ENCODE peak calls at places on chromosome 9, in five cellular contexts. O is body of pancreas, J is chondrocyte, K is astrocyte of the spinal cord, C is foreskin fibroblast. E is an unnamed sample.

GRCh38 chr9:79236466-79236865 is 335.3 kb upstream of the TLE4 start:
- DNase-seq in O (no peak), C (peak), J (no peak), K (no peak), E (no peak)

GRCh38 chr9:22954550-22954949 is 507.9 kb downstream of the DMRTA1 start:
- DNase-seq in K (no peak), J (no peak), O (no peak), C (no peak), E (no peak)

GRCh38 chr9:126705767-126706697 is 92.3 kb downstream of the LMX1B start:
- DNase-seq in K (no peak), C (peak), J (no peak), O (peak), E (peak)

GRCh38 chr9:114307323-114308250 is 15.3 kb upstream of the ORM1 start:
- DNase-seq in O (no peak), C (peak), J (peak), K (peak), E (peak)

GRCh38 chr9:37706290-37706689 is 47.3 kb upstream of the TRMT10B start:
- DNase-seq in O (no peak), J (no peak), C (peak), K (peak), E (no peak)

GRCh38 chr9:84597131-84597530 is 72.4 kb upstream of the NTRK2 start:
- DNase-seq in K (no peak), O (no peak), C (no peak), J (no peak), E (no peak)

GRCh38 chr9:125746774-125747052 is 460 bp upstream of the PBX3 start:
- DNase-seq in C (no peak), O (no peak), K (no peak), J (no peak), E (no peak)

GRCh38 chr9:101791533-101791932 is 53.1 kb upstream of the GRIN3A start:
- DNase-seq in K (no peak), C (no peak), J (no peak), O (no peak), E (no peak)

GRCh38 chr9:133050142-133050541 is 11.6 kb upstream of the CEL start:
- DNase-seq in O (peak), J (no peak), K (peak), C (peak), E (no peak)

GRCh38 chr9:105901514-105902109 is 207.3 kb downstream of the TMEM38B start:
- DNase-seq in O (no peak), J (no peak), C (peak), K (peak), E (no peak)

GRCh38 chr9:75039006-75039405 is 10.9 kb upstream of the CARNMT1 start:
- DNase-seq in O (no peak), J (no peak), K (peak), C (peak), E (no peak)

GRCh38 chr9:127660886-127661285 is 45.9 kb upstream of the CFAP157 start:
- DNase-seq in J (no peak), O (no peak), K (no peak), C (no peak), E (no peak)

GRCh38 chr9:127968717-127969383 is 11.9 kb downstream of the EEIG1 start:
- DNase-seq in K (peak), J (no peak), C (peak), O (peak), E (no peak)

GRCh38 chr9:96856363-96857286 is 2.3 kb upstream of the ZNF782 start:
- DNase-seq in O (peak), K (peak), C (peak), J (no peak), E (no peak)

GRCh38 chr9:80157561-80157983 is 585.8 kb downstream of the TLE4 start:
- DNase-seq in K (peak), C (peak), O (no peak), J (no peak), E (no peak)

GRCh38 chr9:93510041-93510440 is 56.7 kb upstream of the FAM120AOS start:
- DNase-seq in K (no peak), J (no peak), O (no peak), C (no peak), E (no peak)
- TF ChIP-seq CTCF in K (no peak), J (no peak), O (no peak), C (no peak), E (no peak)

DNA sequence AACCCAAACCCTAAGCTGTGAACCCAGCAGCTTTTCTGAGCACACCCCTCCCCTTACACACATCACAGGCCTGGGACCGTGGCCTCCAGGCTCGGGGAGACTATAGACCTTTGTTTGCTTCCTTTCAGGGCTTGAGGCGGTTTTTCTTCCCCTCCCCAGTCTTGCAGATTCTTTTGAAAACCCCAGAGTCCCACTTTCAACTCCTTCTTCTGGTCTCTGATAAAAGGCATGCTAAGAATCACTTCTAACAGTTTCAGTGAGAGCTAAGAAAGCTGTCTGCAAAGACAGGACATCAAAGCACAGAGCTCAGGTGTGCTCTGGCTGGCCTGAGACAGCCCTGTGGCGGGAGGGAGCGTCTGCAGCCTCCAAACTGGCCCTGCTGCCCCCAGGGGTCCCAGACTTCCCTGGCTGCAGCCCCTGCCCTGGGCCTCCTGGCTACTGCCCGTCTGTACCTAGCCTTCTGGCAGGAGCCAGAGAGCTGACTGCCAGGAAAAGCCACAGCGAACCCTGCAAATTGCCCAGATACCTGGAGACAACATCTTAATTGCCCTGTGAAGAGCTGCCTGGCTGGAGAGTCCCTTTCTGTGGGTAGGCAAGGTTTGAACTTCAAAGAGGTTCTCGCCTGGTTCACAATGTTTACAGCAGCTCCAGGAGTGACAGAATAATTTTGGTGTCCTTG is 138.9 kb downstream of the GADD45G start:
- DNase-seq in K (no peak), C (no peak), J (no peak), O (no peak), E (no peak)
- TF ChIP-seq CTCF in K (no peak), C (no peak), J (no peak), O (no peak), E (no peak)

GRCh38 chr9:4027616-4028015 is 272.3 kb downstream of the GLIS3 start:
- DNase-seq in J (no peak), O (no peak), C (no peak), K (no peak), E (no peak)

GRCh38 chr9:4035809-4036208 is 264.1 kb downstream of the GLIS3 start:
- DNase-seq in C (no peak), K (no peak), O (no peak), J (no peak), E (no peak)

GRCh38 chr9:4026925-4027324 is 272.9 kb downstream of the GLIS3 start:
- DNase-seq in K (no peak), J (no peak), O (no peak), C (no peak), E (no peak)

GRCh38 chr9:4034404-4034803 is 265.5 kb downstream of the GLIS3 start:
- DNase-seq in O (no peak), J (no peak), C (no peak), K (no peak), E (no peak)

GRCh38 chr9:4030751-4031150 is 269.1 kb downstream of the GLIS3 start:
- DNase-seq in C (no peak), K (peak), O (no peak), J (no peak), E (no peak)
- TF ChIP-seq CTCF in C (no peak), K (no peak), O (no peak), J (peak), E (no peak)

GRCh38 chr9:134639994-134640393 is 1.6 kb upstream of the COL5A1 start:
- DNase-seq in O (no peak), C (no peak), J (no peak), K (no peak), E (no peak)

GRCh38 chr9:134640491-134641172 is 971 bp upstream of the COL5A1 start:
- DNase-seq in J (no peak), K (no peak), O (no peak), C (no peak), E (no peak)

GRCh38 chr9:134642385-134643181 is 980 bp downstream of the COL5A1 start:
- DNase-seq in J (no peak), K (peak), C (peak), O (peak), E (no peak)

GRCh38 chr9:134641989-134642384 is 384 bp downstream of the COL5A1 start:
- DNase-seq in K (no peak), O (no peak), C (peak), J (no peak), E (no peak)

DNA sequence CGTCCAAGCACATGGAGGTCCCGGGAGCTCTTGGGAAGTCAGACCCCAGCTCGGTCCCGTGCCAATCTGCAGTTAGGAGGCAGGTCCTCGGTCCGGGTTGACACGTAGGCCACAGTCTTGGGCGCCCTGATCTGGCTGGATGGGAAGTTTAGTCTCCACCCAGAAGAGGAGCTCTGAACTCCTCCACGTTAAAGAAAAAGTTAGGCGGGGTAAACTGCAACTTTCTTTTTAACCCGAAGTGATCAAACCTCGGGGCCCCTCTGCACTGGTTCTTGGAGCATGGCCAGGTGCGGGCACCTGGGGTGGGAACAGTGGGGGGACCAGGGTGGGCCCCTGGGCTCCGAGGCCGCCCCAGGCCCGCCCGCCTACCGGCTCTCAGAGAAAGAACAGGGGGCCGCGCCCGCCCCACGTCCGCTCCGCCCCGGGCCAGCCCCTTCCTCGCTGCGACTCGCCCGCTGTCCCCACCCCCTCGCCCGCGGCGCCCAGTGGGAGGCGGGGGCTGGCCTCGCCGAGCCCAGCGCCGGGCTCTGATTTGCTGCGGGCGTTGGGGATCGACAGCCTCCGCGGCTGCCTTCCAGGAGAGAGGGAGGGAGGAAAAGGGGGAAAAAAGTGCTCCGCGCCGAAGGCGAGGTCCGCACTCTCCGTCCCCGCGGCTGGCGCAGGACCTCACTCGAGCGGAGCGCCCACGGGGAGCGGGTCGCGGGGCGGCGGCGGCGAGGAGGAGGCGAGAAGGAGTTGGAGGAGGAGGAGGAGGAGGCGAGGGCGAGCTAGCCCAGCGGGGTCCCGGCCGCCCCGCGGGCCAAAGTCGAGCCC is at the start of gene COL5A1:
- DNase-seq in O (peak), C (peak), J (no peak), K (peak), E (peak)
- TF ChIP-seq CTCF in O (no peak), C (no peak), J (peak), K (no peak), E (no peak)

GRCh38 chr9:34656992-34657391 is 5.0 kb downstream of the IL11RA start:
- DNase-seq in J (no peak), C (no peak), K (no peak), O (no peak), E (no peak)

GRCh38 chr9:34658461-34658860 is 4.0 kb downstream of the CCL27 start:
- DNase-seq in C (no peak), J (peak), O (no peak), K (no peak), E (no peak)

GRCh38 chr9:34663296-34663590 is 786 bp upstream of the CCL27 start:
- DNase-seq in C (no peak), O (no peak), J (no peak), K (no peak), E (no peak)

GRCh38 chr9:34662544-34663295 is at the start of gene CCL27:
- DNase-seq in O (no peak), C (no peak), J (no peak), K (no peak), E (no peak)

GRCh38 chr9:34659592-34660253 is 2.7 kb downstream of the CCL27 start:
- DNase-seq in C (no peak), O (peak), K (no peak), J (no peak), E (no peak)
- TF ChIP-seq CTCF in C (no peak), O (no peak), K (no peak), J (no peak), E (no peak)

GRCh38 chr9:87500491-87500890 is 2.8 kb downstream of the DAPK1 start:
- DNase-seq in J (no peak), K (no peak), C (no peak), O (no peak), E (no peak)
- TF ChIP-seq CTCF in J (peak), K (no peak), C (no peak), O (peak), E (no peak)

DNA sequence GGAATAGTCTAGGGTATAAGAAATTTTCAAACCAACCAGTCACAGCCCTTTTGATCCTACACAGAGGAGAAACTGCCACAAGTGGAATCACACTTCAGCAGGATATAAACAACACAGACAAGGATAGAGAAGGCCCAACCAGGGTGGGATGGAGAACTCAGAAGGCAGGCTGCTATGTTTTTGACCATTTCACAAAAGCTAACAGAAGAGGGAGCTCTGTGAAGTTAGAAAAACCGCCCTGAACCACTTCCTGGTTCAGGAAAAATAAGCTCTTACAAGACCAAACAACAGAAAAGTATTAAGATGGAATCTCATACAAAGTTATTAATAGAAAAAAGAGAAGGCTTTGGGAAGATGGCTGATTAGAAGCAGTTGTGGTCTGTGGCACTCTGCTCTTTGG is 960 bp upstream of the IFNB1 start:
- DNase-seq in J (no peak), C (no peak), O (no peak), K (no peak), E (no peak)
- TF ChIP-seq CTCF in J (peak), C (peak), O (no peak), K (no peak), E (no peak)

DNA sequence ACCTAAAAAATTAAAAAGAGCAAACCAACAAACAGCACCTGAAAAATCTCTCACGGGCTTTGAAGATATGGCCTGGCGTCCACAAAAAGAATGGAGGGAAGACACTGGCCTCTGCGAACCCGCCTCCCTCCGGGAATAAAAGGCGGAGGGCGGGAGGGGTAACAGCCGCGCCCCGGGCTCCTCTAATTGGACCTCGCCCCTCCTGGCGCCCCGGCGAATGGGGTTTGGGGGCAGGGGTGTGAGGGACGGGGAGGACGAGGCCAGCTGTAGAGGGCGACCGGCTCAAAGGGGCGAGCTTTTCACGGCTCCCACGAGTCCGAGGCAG is 753 bp downstream of the FANCC start:
- DNase-seq in K (peak), O (peak), C (peak), J (no peak), E (no peak)
- TF ChIP-seq CTCF in K (peak), O (no peak), C (no peak), J (peak), E (no peak)

GRCh38 chr9:131098391-131099087 is 2.2 kb downstream of the AIF1L start:
- DNase-seq in K (no peak), O (no peak), C (no peak), J (no peak), E (no peak)

GRCh38 chr9:131097948-131098278 is 1.6 kb downstream of the AIF1L start:
- DNase-seq in C (no peak), K (no peak), J (no peak), O (no peak), E (no peak)

GRCh38 chr9:131100445-131100844 is 4.1 kb downstream of the AIF1L start:
- DNase-seq in O (no peak), C (no peak), K (no peak), J (no peak), E (no peak)

GRCh38 chr9:131097259-131097947 is 1.1 kb downstream of the AIF1L start:
- DNase-seq in J (no peak), K (no peak), O (no peak), C (no peak), E (no peak)

DNA sequence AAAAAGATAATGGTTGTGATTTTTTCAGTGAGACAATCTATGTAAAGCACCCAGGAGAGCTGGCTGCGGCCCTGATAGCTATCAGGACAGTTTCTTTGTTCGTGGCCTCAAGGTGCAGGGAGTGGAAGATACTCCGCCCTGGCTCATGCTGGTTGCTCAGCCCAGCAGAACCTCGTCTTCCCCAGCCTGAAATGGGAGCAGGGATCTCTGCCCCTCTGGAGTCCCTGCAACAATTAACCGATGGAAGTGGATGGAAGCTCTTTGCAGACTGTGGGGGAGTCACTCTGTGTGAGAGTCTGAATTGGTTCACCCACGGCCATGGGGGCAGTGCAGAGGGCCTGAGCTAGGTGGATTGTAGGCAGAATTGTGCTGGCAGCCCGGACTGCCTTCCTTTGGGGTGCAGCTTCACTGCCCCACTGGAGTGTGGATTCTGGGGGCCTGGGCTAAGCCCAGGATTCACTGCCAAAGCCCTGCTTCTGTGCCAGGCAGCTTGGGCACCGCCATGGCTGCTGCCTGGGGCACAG is 2.8 kb downstream of the AIF1L start:
- DNase-seq in J (no peak), O (no peak), C (no peak), K (no peak), E (no peak)
- TF ChIP-seq CTCF in J (no peak), O (no peak), C (no peak), K (no peak), E (no peak)

GRCh38 chr9:113011911-113012381 is at the start of gene ZNF883:
- DNase-seq in C (peak), J (no peak), O (peak), K (peak), E (no peak)
- TF ChIP-seq CTCF in C (no peak), J (peak), O (no peak), K (peak), E (no peak)